ENCODE peak calls at places on chromosomes 6 and 20, in eight cellular contexts. One of them, this sample, is unnamed.
A peak's percentile ranks its signal among the peaks of the same experiment; 100 is the strongest.

GRCh38 chr6:105642708-105643107 is 239.8 kb upstream of the PREP start:
- DNase-seq in lung: no peak
- DNase-seq in epithelial cell of proximal tubule: no peak
- DNase-seq in bronchial epithelial cell: peak; percentile 98
- DNase-seq in cardiac fibroblast: peak; percentile 17
- DNase-seq in prostate gland: no peak
- DNase-seq in heart left ventricle: no peak
- DNase-seq in MM.1S: no peak
- DNase-seq in this sample: no peak

GRCh38 chr6:109428889-109429477 is 11.4 kb downstream of the PPIL6 start:
- DNase-seq in lung: no peak
- DNase-seq in epithelial cell of proximal tubule: no peak
- DNase-seq in bronchial epithelial cell: no peak
- DNase-seq in cardiac fibroblast: peak; percentile 50
- DNase-seq in prostate gland: no peak
- DNase-seq in heart left ventricle: no peak
- DNase-seq in MM.1S: no peak
- DNase-seq in this sample: no peak

GRCh38 chr6:159065091-159065490 is 20.3 kb upstream of the TAGAP start:
- DNase-seq in lung: no peak
- DNase-seq in epithelial cell of proximal tubule: no peak
- DNase-seq in bronchial epithelial cell: no peak
- DNase-seq in cardiac fibroblast: no peak
- DNase-seq in prostate gland: no peak
- DNase-seq in heart left ventricle: no peak
- DNase-seq in MM.1S: no peak
- DNase-seq in this sample: peak; percentile 56

GRCh38 chr20:43191946-43192847 is 2.5 kb upstream of the PTPRT start:
- DNase-seq in lung: peak; percentile 32
- DNase-seq in epithelial cell of proximal tubule: no peak
- DNase-seq in bronchial epithelial cell: no peak
- DNase-seq in cardiac fibroblast: no peak
- DNase-seq in prostate gland: no peak
- DNase-seq in heart left ventricle: no peak
- DNase-seq in MM.1S: peak; percentile 21
- DNase-seq in this sample: no peak

GRCh38 chr20:50313223-50313820 is 122.7 kb downstream of the CEBPB start:
- DNase-seq in lung: no peak
- DNase-seq in epithelial cell of proximal tubule: no peak
- DNase-seq in bronchial epithelial cell: peak; percentile 69
- DNase-seq in cardiac fibroblast: peak; percentile 56
- DNase-seq in prostate gland: no peak
- DNase-seq in heart left ventricle: no peak
- DNase-seq in MM.1S: no peak
- DNase-seq in this sample: no peak

GRCh38 chr20:19764207-19764606 is 6.1 kb downstream of the RIN2 start:
- DNase-seq in lung: no peak
- DNase-seq in epithelial cell of proximal tubule: no peak
- DNase-seq in bronchial epithelial cell: no peak
- DNase-seq in cardiac fibroblast: no peak
- DNase-seq in prostate gland: no peak
- DNase-seq in heart left ventricle: no peak
- DNase-seq in MM.1S: no peak
- DNase-seq in this sample: no peak

GRCh38 chr20:775679-776135 is 7.4 kb upstream of the SLC52A3 start:
- DNase-seq in lung: no peak
- DNase-seq in epithelial cell of proximal tubule: no peak
- DNase-seq in bronchial epithelial cell: peak; percentile 6
- DNase-seq in cardiac fibroblast: no peak
- DNase-seq in prostate gland: peak; percentile 67
- DNase-seq in heart left ventricle: no peak
- DNase-seq in MM.1S: no peak
- DNase-seq in this sample: no peak

GRCh38 chr6:161406633-161407032 is 132.8 kb upstream of the AGPAT4 start:
- DNase-seq in lung: no peak
- DNase-seq in epithelial cell of proximal tubule: peak; percentile 88
- DNase-seq in bronchial epithelial cell: peak; percentile 100
- DNase-seq in cardiac fibroblast: peak; percentile 96
- DNase-seq in prostate gland: no peak
- DNase-seq in heart left ventricle: no peak
- DNase-seq in MM.1S: no peak
- DNase-seq in this sample: no peak

GRCh38 chr20:2956480-2956879 is 83.2 kb downstream of the PTPRA start:
- DNase-seq in lung: no peak
- DNase-seq in epithelial cell of proximal tubule: no peak
- DNase-seq in bronchial epithelial cell: no peak
- DNase-seq in cardiac fibroblast: no peak
- DNase-seq in prostate gland: no peak
- DNase-seq in heart left ventricle: no peak
- DNase-seq in MM.1S: no peak
- DNase-seq in this sample: no peak

GRCh38 chr6:1298768-1299167 is 13.1 kb upstream of the FOXQ1 start:
- DNase-seq in lung: no peak
- DNase-seq in epithelial cell of proximal tubule: no peak
- DNase-seq in bronchial epithelial cell: no peak
- DNase-seq in cardiac fibroblast: no peak
- DNase-seq in prostate gland: no peak
- DNase-seq in heart left ventricle: no peak
- DNase-seq in MM.1S: no peak
- DNase-seq in this sample: no peak

GRCh38 chr6:135789375-135789774 is 62.1 kb upstream of the PDE7B start:
- DNase-seq in lung: no peak
- DNase-seq in epithelial cell of proximal tubule: no peak
- DNase-seq in bronchial epithelial cell: no peak
- DNase-seq in cardiac fibroblast: no peak
- DNase-seq in prostate gland: no peak
- DNase-seq in heart left ventricle: no peak
- DNase-seq in MM.1S: no peak
- DNase-seq in this sample: no peak

GRCh38 chr20:53622247-53623114 is 28.8 kb upstream of the ZNF217 start:
- DNase-seq in lung: no peak
- DNase-seq in epithelial cell of proximal tubule: no peak
- DNase-seq in bronchial epithelial cell: no peak
- DNase-seq in cardiac fibroblast: peak; percentile 34
- DNase-seq in prostate gland: no peak
- DNase-seq in heart left ventricle: no peak
- DNase-seq in MM.1S: peak; percentile 40
- DNase-seq in this sample: no peak

GRCh38 chr6:115441671-115442070 is 619.0 kb downstream of the FRK start:
- DNase-seq in lung: no peak
- DNase-seq in epithelial cell of proximal tubule: no peak
- DNase-seq in bronchial epithelial cell: no peak
- DNase-seq in cardiac fibroblast: no peak
- DNase-seq in prostate gland: no peak
- DNase-seq in heart left ventricle: no peak
- DNase-seq in MM.1S: no peak
- DNase-seq in this sample: no peak

GRCh38 chr6:89410231-89411018 is 1.6 kb downstream of the RRAGD start:
- DNase-seq in lung: no peak
- DNase-seq in epithelial cell of proximal tubule: no peak
- DNase-seq in bronchial epithelial cell: no peak
- DNase-seq in cardiac fibroblast: no peak
- DNase-seq in prostate gland: no peak
- DNase-seq in heart left ventricle: no peak
- DNase-seq in MM.1S: peak; percentile 54
- DNase-seq in this sample: peak; percentile 27

GRCh38 chr6:89412071-89413005 is at the start of gene RRAGD:
- DNase-seq in lung: peak; percentile 80
- DNase-seq in epithelial cell of proximal tubule: no peak
- DNase-seq in bronchial epithelial cell: no peak
- DNase-seq in cardiac fibroblast: no peak
- DNase-seq in prostate gland: peak; percentile 77
- DNase-seq in heart left ventricle: peak; percentile 84
- DNase-seq in MM.1S: peak; percentile 77
- DNase-seq in this sample: peak; percentile 84

GRCh38 chr6:89411019-89411268 is 1.1 kb downstream of the RRAGD start:
- DNase-seq in lung: no peak
- DNase-seq in epithelial cell of proximal tubule: no peak
- DNase-seq in bronchial epithelial cell: no peak
- DNase-seq in cardiac fibroblast: no peak
- DNase-seq in prostate gland: peak; percentile 28
- DNase-seq in heart left ventricle: no peak
- DNase-seq in MM.1S: peak; percentile 34
- DNase-seq in this sample: no peak

GRCh38 chr6:89411269-89412070 is 603 bp downstream of the RRAGD start:
- DNase-seq in lung: peak; percentile 48
- DNase-seq in epithelial cell of proximal tubule: no peak
- DNase-seq in bronchial epithelial cell: no peak
- DNase-seq in cardiac fibroblast: no peak
- DNase-seq in prostate gland: no peak
- DNase-seq in heart left ventricle: peak; percentile 72
- DNase-seq in MM.1S: peak; percentile 34
- DNase-seq in this sample: peak; percentile 84

DNA sequence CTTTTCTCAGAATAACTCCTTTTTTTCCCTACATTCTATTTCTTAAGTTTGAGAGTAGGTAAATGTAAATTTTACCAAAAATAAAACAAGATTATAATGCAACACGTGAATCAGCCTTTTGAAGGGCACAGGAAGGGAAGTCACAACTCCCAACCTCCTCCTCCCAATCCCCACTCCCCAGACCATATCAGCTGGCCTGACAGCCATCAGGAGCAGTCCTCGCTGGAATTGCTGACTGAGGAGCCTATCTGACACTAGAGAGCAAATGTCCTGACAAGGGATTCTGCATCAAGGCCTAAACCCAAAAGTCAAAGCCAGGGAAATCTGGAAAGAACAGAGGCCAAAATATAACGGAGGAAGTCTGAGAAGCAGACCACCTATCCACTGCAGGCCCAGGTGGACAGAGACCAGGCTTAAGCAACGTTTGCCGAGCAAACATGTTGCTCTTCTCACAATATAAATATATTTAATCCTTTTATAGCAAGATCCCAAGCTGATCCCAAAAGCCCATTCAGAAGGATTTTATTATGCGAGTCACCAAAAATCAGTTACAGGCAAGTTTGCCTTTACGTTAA is 2.5 kb downstream of the RRAGD start:
- DNase-seq in lung: no peak
- DNase-seq in epithelial cell of proximal tubule: no peak
- DNase-seq in bronchial epithelial cell: no peak
- DNase-seq in cardiac fibroblast: no peak
- DNase-seq in prostate gland: no peak
- DNase-seq in heart left ventricle: no peak
- DNase-seq in MM.1S: no peak
- DNase-seq in this sample: peak; percentile 30
- TF ChIP-seq CTCF in lung: no peak
- TF ChIP-seq CTCF in epithelial cell of proximal tubule: no peak
- TF ChIP-seq CTCF in bronchial epithelial cell: no peak
- TF ChIP-seq CTCF in cardiac fibroblast: no peak
- TF ChIP-seq CTCF in prostate gland: no peak
- TF ChIP-seq CTCF in heart left ventricle: no peak
- TF ChIP-seq CTCF in MM.1S: no peak
- TF ChIP-seq CTCF in this sample: no peak

GRCh38 chr6:17588011-17588410 is 12.1 kb upstream of the FAM8A1 start:
- DNase-seq in lung: no peak
- DNase-seq in epithelial cell of proximal tubule: no peak
- DNase-seq in bronchial epithelial cell: no peak
- DNase-seq in cardiac fibroblast: no peak
- DNase-seq in prostate gland: no peak
- DNase-seq in heart left ventricle: no peak
- DNase-seq in MM.1S: no peak
- DNase-seq in this sample: no peak

GRCh38 chr6:17583811-17584210 is 16.3 kb upstream of the FAM8A1 start:
- DNase-seq in lung: no peak
- DNase-seq in epithelial cell of proximal tubule: no peak
- DNase-seq in bronchial epithelial cell: peak; percentile 29
- DNase-seq in cardiac fibroblast: peak; percentile 75
- DNase-seq in prostate gland: no peak
- DNase-seq in heart left ventricle: no peak
- DNase-seq in MM.1S: no peak
- DNase-seq in this sample: no peak

GRCh38 chr6:17589402-17590116 is 10.5 kb upstream of the FAM8A1 start:
- DNase-seq in lung: peak; percentile 54
- DNase-seq in epithelial cell of proximal tubule: peak; percentile 82
- DNase-seq in bronchial epithelial cell: peak; percentile 96
- DNase-seq in cardiac fibroblast: peak; percentile 91
- DNase-seq in prostate gland: no peak
- DNase-seq in heart left ventricle: no peak
- DNase-seq in MM.1S: no peak
- DNase-seq in this sample: no peak

GRCh38 chr6:17584241-17584803 is 15.8 kb upstream of the FAM8A1 start:
- DNase-seq in lung: no peak
- DNase-seq in epithelial cell of proximal tubule: peak; percentile 60
- DNase-seq in bronchial epithelial cell: peak; percentile 65
- DNase-seq in cardiac fibroblast: peak; percentile 86
- DNase-seq in prostate gland: peak; percentile 55
- DNase-seq in heart left ventricle: no peak
- DNase-seq in MM.1S: peak; percentile 42
- DNase-seq in this sample: no peak

GRCh38 chr6:17585766-17586502 is 14.2 kb upstream of the FAM8A1 start:
- DNase-seq in lung: peak; percentile 42
- DNase-seq in epithelial cell of proximal tubule: no peak
- DNase-seq in bronchial epithelial cell: peak; percentile 56
- DNase-seq in cardiac fibroblast: no peak
- DNase-seq in prostate gland: no peak
- DNase-seq in heart left ventricle: no peak
- DNase-seq in MM.1S: no peak
- DNase-seq in this sample: no peak
- TF ChIP-seq CTCF in lung: no peak
- TF ChIP-seq CTCF in epithelial cell of proximal tubule: peak; percentile 50
- TF ChIP-seq CTCF in bronchial epithelial cell: peak; percentile 29
- TF ChIP-seq CTCF in cardiac fibroblast: peak; percentile 19
- TF ChIP-seq CTCF in prostate gland: no peak
- TF ChIP-seq CTCF in heart left ventricle: no peak
- TF ChIP-seq CTCF in MM.1S: peak; percentile 33
- TF ChIP-seq CTCF in this sample: no peak

GRCh38 chr6:98839788-98840361 is 5.5 kb downstream of the POU3F2 start:
- DNase-seq in lung: no peak
- DNase-seq in epithelial cell of proximal tubule: no peak
- DNase-seq in bronchial epithelial cell: peak; percentile 17
- DNase-seq in cardiac fibroblast: peak; percentile 55
- DNase-seq in prostate gland: no peak
- DNase-seq in heart left ventricle: no peak
- DNase-seq in MM.1S: peak; percentile 32
- DNase-seq in this sample: no peak
- TF ChIP-seq CTCF in lung: no peak
- TF ChIP-seq CTCF in epithelial cell of proximal tubule: peak; percentile 54
- TF ChIP-seq CTCF in bronchial epithelial cell: peak; percentile 27
- TF ChIP-seq CTCF in cardiac fibroblast: peak; percentile 44
- TF ChIP-seq CTCF in prostate gland: no peak
- TF ChIP-seq CTCF in heart left ventricle: no peak
- TF ChIP-seq CTCF in MM.1S: peak; percentile 49
- TF ChIP-seq CTCF in this sample: peak; percentile 41

DNA sequence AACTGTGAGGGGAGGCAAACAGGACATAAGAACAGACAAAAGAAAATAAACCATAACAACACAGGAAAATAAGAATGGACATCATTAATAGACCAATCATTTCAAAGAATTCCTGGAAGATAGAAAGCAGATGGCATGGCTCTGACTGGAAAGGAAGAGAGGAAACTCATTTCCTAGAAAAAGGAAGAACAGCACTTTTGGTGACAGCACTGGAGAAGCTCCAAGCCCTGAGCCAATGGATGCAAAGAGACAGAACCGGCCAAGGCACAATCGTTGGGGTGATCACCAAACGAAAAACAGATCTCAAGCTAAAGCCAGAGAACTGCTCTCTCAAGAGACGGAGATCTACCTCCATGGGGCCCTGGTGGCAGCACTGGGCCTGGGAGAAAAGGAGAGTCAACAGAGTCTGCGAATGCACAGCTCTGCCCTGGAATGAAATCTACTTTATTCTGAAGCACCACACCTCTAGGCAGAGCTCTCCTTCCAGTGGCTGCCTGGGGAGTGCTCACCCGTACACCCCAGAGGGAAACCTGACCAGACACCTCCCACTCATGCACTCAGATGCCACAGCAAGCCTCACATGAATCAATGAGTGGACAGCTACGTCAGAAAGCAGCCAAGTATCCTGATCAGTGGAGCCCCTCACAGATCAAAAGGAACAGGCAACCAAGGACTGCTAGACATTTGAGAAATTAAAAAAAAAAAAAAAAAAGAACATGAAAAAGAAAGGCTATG is 24.2 kb downstream of the KIAA0319 start:
- DNase-seq in lung: no peak
- DNase-seq in epithelial cell of proximal tubule: no peak
- DNase-seq in bronchial epithelial cell: no peak
- DNase-seq in cardiac fibroblast: no peak
- DNase-seq in prostate gland: no peak
- DNase-seq in heart left ventricle: no peak
- DNase-seq in MM.1S: no peak
- DNase-seq in this sample: no peak
- TF ChIP-seq CTCF in lung: no peak
- TF ChIP-seq CTCF in epithelial cell of proximal tubule: no peak
- TF ChIP-seq CTCF in bronchial epithelial cell: no peak
- TF ChIP-seq CTCF in cardiac fibroblast: no peak
- TF ChIP-seq CTCF in prostate gland: no peak
- TF ChIP-seq CTCF in heart left ventricle: no peak
- TF ChIP-seq CTCF in MM.1S: no peak
- TF ChIP-seq CTCF in this sample: no peak